ENCODE peak calls at places on chromosome 14, in five cellular contexts. W is progenitor cell of endocrine pancreas, M is AG04450, T is lung, A is cardiac fibroblast. B is an unnamed sample.

GRCh38 chr14:84789012-84789411 is 740.9 kb upstream of the FLRT2 start:
- DNase-seq in T (no peak), M (no peak), W (no peak), A (no peak), B (no peak)

GRCh38 chr14:30620178-30620577 is 1.9 kb upstream of the SCFD1 start:
- DNase-seq in M (no peak), A (peak), W (no peak), T (no peak), B (peak)

GRCh38 chr14:69554500-69554899 is 20.2 kb downstream of the CCDC177 start:
- DNase-seq in T (no peak), A (peak), M (no peak), W (no peak), B (no peak)

GRCh38 chr14:99262977-99263448 is 9.0 kb downstream of the BCL11B start:
- DNase-seq in T (no peak), M (no peak), A (no peak), W (no peak), B (no peak)

GRCh38 chr14:83379371-83379770 is 1845.7 kb upstream of the SEL1L start:
- DNase-seq in W (no peak), A (peak), M (no peak), T (no peak), B (no peak)

GRCh38 chr14:75023108-75023507 is 20.4 kb downstream of the EIF2B2 start:
- DNase-seq in A (no peak), T (no peak), M (no peak), W (no peak), B (no peak)

GRCh38 chr14:71783786-71784185 is 148.4 kb upstream of the RGS6 start:
- DNase-seq in M (no peak), W (no peak), T (no peak), A (no peak), B (no peak)

GRCh38 chr14:101193845-101194355 is 290.4 kb upstream of the RTL1 start:
- DNase-seq in W (no peak), T (no peak), A (no peak), M (no peak), B (no peak)

GRCh38 chr14:56745091-56745490 is 65.2 kb downstream of the OTX2 start:
- DNase-seq in W (no peak), M (no peak), A (no peak), T (no peak), B (no peak)

GRCh38 chr14:54818201-54819133 is 84.2 kb downstream of the GCH1 start:
- DNase-seq in M (no peak), W (no peak), A (peak), T (no peak), B (peak)

GRCh38 chr14:21014761-21015190 is 10.1 kb downstream of the NDRG2 start:
- DNase-seq in T (peak), M (peak), W (peak), A (peak), B (peak)

GRCh38 chr14:31287294-31287972 is 79.8 kb upstream of the HECTD1 start:
- DNase-seq in T (no peak), M (no peak), A (no peak), W (no peak), B (no peak)

GRCh38 chr14:35046751-35047536 is 872 bp downstream of the FAM177A1 start:
- DNase-seq in A (no peak), W (no peak), T (peak), M (no peak), B (no peak)

GRCh38 chr14:74539503-74539902 is 45.9 kb downstream of the ISCA2 start:
- DNase-seq in M (no peak), A (no peak), W (no peak), T (no peak), B (no peak)

GRCh38 chr14:92328664-92329255 is 5.8 kb downstream of the SLC24A4 start:
- DNase-seq in M (no peak), A (no peak), T (no peak), W (no peak), B (no peak)
- TF ChIP-seq CTCF in M (no peak), A (no peak), T (no peak), W (no peak), B (no peak)

GRCh38 chr14:89336338-89336737 is 80.7 kb downstream of the FOXN3 start:
- DNase-seq in M (no peak), W (no peak), A (no peak), T (no peak), B (no peak)
- TF ChIP-seq CTCF in M (no peak), W (no peak), A (no peak), T (no peak), B (no peak)

DNA sequence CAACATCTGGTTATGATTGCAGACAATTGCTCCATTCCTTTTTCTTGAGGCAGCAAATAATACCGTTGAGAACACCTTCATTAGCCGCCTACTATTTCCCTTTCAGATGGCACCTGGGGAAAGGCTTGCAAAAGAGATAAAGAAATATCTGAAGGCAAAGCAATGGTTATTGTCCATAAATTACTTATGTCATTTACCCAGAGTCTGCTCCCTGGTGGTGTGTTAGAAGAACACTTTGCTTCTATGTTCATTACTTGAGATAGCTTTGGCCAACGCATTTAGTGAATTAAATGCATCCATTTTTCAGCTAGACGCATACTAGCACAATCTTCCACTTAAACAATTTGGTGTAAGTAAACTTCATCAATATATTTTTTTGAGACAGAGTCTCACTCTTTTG is 377.7 kb downstream of the KCNH5 start:
- DNase-seq in W (no peak), M (no peak), A (no peak), T (no peak), B (no peak)
- TF ChIP-seq CTCF in W (no peak), M (peak), A (no peak), T (no peak), B (no peak)

GRCh38 chr14:20008156-20008555 is 6.2 kb downstream of the OR4Q2 start:
- DNase-seq in W (no peak), A (no peak), M (no peak), T (no peak), B (no peak)
- TF ChIP-seq CTCF in W (no peak), A (no peak), M (no peak), T (no peak), B (no peak)

DNA sequence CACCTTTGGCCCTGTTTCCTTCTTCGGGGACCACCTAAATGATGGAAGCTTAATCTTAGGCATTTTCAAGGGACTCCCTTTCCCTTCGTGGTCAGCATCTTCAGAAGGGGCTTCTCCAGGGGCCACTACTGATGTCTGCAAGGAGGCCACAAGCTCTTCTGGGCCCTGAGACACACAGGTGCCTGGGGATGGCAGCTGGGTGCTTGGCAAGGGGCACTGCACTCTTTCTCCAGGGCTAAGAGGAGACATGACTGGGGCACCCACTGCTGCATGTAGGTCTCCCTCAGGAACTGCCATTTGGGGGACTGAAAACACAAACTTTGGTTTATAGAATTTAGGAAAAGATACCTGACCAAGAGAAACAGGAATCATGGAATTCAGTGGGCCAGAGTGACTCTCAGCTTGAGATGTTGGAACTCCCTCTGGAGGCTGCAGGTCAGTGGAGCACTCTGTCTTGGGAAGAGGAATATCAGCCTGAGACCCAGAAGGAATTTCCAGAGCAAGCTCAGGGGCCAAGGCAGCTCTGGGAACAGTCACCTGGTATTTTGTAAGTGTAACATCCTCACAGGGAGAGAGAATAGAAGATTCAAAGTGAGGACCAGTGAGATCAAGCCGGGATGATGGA is 16.0 kb downstream of the PLD4 start:
- DNase-seq in T (no peak), W (no peak), M (no peak), A (peak), B (no peak)
- TF ChIP-seq CTCF in T (no peak), W (peak), M (peak), A (no peak), B (peak)

DNA sequence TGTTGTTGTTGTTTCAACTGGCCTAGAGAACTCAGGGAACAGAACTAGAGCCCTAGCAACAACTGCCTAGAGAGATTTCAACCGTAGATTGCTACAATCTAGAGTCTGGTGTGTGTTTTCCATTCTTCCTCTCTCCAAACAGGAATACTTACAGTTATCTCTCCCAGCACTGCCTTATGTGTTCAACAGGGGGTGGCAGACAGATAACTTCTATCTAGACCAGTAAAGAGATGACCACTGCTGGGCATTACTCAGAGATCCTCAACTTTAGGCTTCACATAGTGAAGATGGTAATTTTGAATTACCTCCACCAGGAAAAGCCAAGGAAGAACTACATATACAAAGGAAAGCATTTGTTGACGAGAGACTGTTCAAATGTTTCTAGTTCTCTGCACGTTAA is 4.8 kb downstream of the TXNDC16 start:
- DNase-seq in W (no peak), A (no peak), M (no peak), T (no peak), B (no peak)
- TF ChIP-seq CTCF in W (no peak), A (no peak), M (no peak), T (no peak), B (no peak)

GRCh38 chr14:105839425-105840265 is 313.3 kb downstream of the TMEM121 start:
- DNase-seq in A (no peak), M (no peak), W (no peak), T (no peak), B (no peak)
- TF ChIP-seq CTCF in A (no peak), M (no peak), W (no peak), T (no peak), B (no peak)

GRCh38 chr14:102590667-102591099 is 1.8 kb upstream of the RCOR1 start:
- DNase-seq in W (peak), A (peak), M (no peak), T (peak), B (no peak)
- TF ChIP-seq CTCF in W (peak), A (peak), M (peak), T (no peak), B (peak)

GRCh38 chr14:23053426-23053825 is 3.9 kb downstream of the CDH24 start:
- DNase-seq in A (no peak), W (no peak), M (no peak), T (no peak), B (no peak)

GRCh38 chr14:23054000-23054811 is 3.1 kb downstream of the CDH24 start:
- DNase-seq in M (no peak), A (no peak), T (no peak), W (no peak), B (no peak)

GRCh38 chr14:23052671-23053070 is 4.6 kb downstream of the CDH24 start:
- DNase-seq in A (no peak), M (no peak), W (no peak), T (no peak), B (no peak)

GRCh38 chr14:23051482-23051881 is 5.8 kb downstream of the CDH24 start:
- DNase-seq in M (no peak), A (no peak), T (no peak), W (no peak), B (no peak)

DNA sequence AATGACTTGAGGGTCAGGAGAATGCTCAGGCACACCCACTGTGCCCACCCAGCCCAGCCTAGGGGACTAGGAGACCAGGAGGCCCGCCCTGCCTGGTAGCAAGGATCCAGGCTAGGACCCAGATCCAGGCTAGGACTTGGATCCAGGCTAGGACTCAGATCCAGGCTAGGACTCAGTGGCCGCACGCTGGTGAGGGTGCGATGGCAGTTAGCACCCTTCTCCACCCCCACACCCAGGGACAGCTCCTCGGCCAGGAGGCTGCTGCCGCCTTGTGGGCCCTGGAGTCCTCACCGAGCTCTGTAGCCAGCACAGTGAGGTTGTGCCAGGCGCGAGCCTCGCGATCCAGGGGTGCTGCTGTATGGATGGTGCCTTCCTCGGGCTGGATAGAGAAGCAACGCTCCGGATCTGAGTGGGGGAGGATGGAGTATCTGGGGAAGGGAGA is 5.1 kb downstream of the CDH24 start:
- DNase-seq in W (no peak), T (no peak), A (peak), M (no peak), B (no peak)
- TF ChIP-seq CTCF in W (no peak), T (no peak), A (no peak), M (no peak), B (no peak)